ENCODE peak calls at places on chromosomes 6 and 20, in nine cellular contexts. P is cardiac muscle cell; F is right lobe of liver; X is CD8-positive, alpha-beta T cell; L is spleen; A is upper lobe of right lung; H is A549; D is left ventricle myocardium inferior; B is effector memory CD4-positive, alpha-beta T cell. V is an unnamed sample. For H3K4me1, the result is how much of the 10 kb centered on the place peaks cover.

GRCh38 chr6:36387440-36388303 is at the start of gene ETV7:
- DNase-seq in P (peak), F (peak), X (no peak), L (peak), A (peak), H (no peak), D (no peak), B (peak), V (peak)

GRCh38 chr6:31186052-31186734 is 15.7 kb upstream of the POU5F1 start:
- DNase-seq in P (no peak), F (peak), X (no peak), L (peak), A (peak), H (peak), D (peak), B (no peak), V (peak)

GRCh38 chr20:45407067-45407745 is 883 bp upstream of the DBNDD2 start:
- DNase-seq in P (no peak), F (peak), X (no peak), L (no peak), A (peak), H (no peak), D (peak), B (no peak), V (peak)

GRCh38 chr6:119322715-119323350 is 26.7 kb downstream of the MAN1A1 start:
- DNase-seq in P (no peak), F (no peak), X (no peak), L (no peak), A (no peak), H (no peak), D (no peak), B (no peak), V (no peak)

GRCh38 chr6:161569071-161569470 is 295.2 kb upstream of the AGPAT4 start:
- DNase-seq in P (no peak), F (no peak), X (no peak), L (no peak), A (no peak), H (no peak), D (no peak), B (no peak), V (no peak)

GRCh38 chr6:89269981-89270380 is 45.1 kb downstream of the GABRR2 start:
- DNase-seq in P (no peak), F (no peak), X (no peak), L (no peak), A (no peak), H (no peak), D (no peak), B (no peak), V (no peak)

GRCh38 chr20:58001381-58001780 is 227.1 kb downstream of the ANKRD60 start:
- DNase-seq in P (no peak), F (no peak), X (no peak), L (peak), A (no peak), H (no peak), D (peak), B (no peak), V (peak)

GRCh38 chr6:38799529-38800184 is 84.5 kb downstream of the DNAH8 start:
- DNase-seq in P (no peak), F (no peak), X (no peak), L (no peak), A (no peak), H (no peak), D (no peak), B (no peak), V (no peak)

GRCh38 chr20:35831029-35831428 is 59.2 kb downstream of the PHF20 start:
- DNase-seq in P (no peak), F (no peak), X (no peak), L (no peak), A (no peak), H (no peak), D (no peak), B (no peak), V (no peak)

GRCh38 chr20:58131111-58131510 is 97.3 kb downstream of the ANKRD60 start:
- DNase-seq in P (peak), F (no peak), X (no peak), L (no peak), A (no peak), H (no peak), D (no peak), B (no peak), V (no peak)

GRCh38 chr6:89297695-89298351 is 17.3 kb downstream of the GABRR2 start:
- DNase-seq in P (peak), F (no peak), X (peak), L (no peak), A (no peak), H (peak), D (peak), B (peak), V (no peak)

GRCh38 chr20:61629361-61630239 is 377.5 kb downstream of the CDH4 start:
- DNase-seq in P (no peak), F (no peak), X (no peak), L (no peak), A (no peak), H (no peak), D (no peak), B (no peak), V (no peak)

GRCh38 chr6:129031051-129031599 is 148.2 kb downstream of the LAMA2 start:
- DNase-seq in P (peak), F (no peak), X (no peak), L (no peak), A (no peak), H (no peak), D (no peak), B (no peak), V (no peak)

GRCh38 chr6:12060780-12061619 is 48.9 kb downstream of the HIVEP1 start:
- DNase-seq in P (peak), F (peak), X (peak), L (peak), A (peak), H (peak), D (peak), B (peak), V (peak)

GRCh38 chr6:139920027-139920851 is 545.8 kb upstream of the CITED2 start:
- DNase-seq in P (peak), F (no peak), X (no peak), L (no peak), A (no peak), H (no peak), D (no peak), B (no peak), V (no peak)

GRCh38 chr20:60454491-60454890 is 496.3 kb downstream of the CDH26 start:
- DNase-seq in P (no peak), F (no peak), X (no peak), L (no peak), A (no peak), H (no peak), D (no peak), B (no peak), V (no peak)

GRCh38 chr6:4940416-4940815 is 63.4 kb downstream of the RPP40 start:
- DNase-seq in P (no peak), F (no peak), X (no peak), L (no peak), A (no peak), H (no peak), D (no peak), B (no peak), V (no peak)

GRCh38 chr6:163461696-163462095 is 47.2 kb downstream of the QKI start:
- DNase-seq in P (no peak), F (no peak), X (no peak), L (no peak), A (no peak), H (no peak), D (no peak), B (no peak), V (no peak)

GRCh38 chr6:106533079-106533478 is 96.2 kb downstream of the RTN4IP1 start:
- DNase-seq in P (no peak), F (no peak), X (no peak), L (no peak), A (no peak), H (no peak), D (no peak), B (no peak), V (no peak)

GRCh38 chr6:98847392-98847766 is 13.0 kb downstream of the POU3F2 start:
- DNase-seq in P (no peak), F (no peak), X (no peak), L (no peak), A (no peak), H (no peak), D (no peak), B (no peak), V (no peak)

GRCh38 chr20:20450461-20451027 is 82.6 kb downstream of the INSM1 start:
- DNase-seq in P (peak), F (peak), X (no peak), L (no peak), A (no peak), H (no peak), D (peak), B (no peak), V (no peak)

GRCh38 chr20:21202284-21202683 is 76.4 kb downstream of the KIZ start:
- DNase-seq in P (peak), F (no peak), X (no peak), L (no peak), A (no peak), H (peak), D (no peak), B (no peak), V (no peak)

GRCh38 chr6:5992551-5993225 is 14.0 kb downstream of the NRN1 start:
- DNase-seq in P (no peak), F (no peak), X (no peak), L (no peak), A (no peak), H (no peak), D (no peak), B (no peak), V (no peak)

GRCh38 chr6:4698901-4699659 is 77.1 kb upstream of the CDYL start:
- DNase-seq in P (peak), F (no peak), X (no peak), L (no peak), A (no peak), H (no peak), D (no peak), B (no peak), V (no peak)

GRCh38 chr6:31961616-31962015 is 2.6 kb downstream of the SKIC2 start:
- DNase-seq in P (no peak), F (no peak), X (no peak), L (no peak), A (no peak), H (no peak), D (no peak), B (no peak), V (no peak)

GRCh38 chr20:51378171-51378928 is 164.2 kb downstream of the NFATC2 start:
- DNase-seq in P (no peak), F (no peak), X (no peak), L (peak), A (peak), H (peak), D (no peak), B (no peak), V (no peak)

GRCh38 chr6:4801491-4802118 is 25.4 kb downstream of the CDYL start:
- DNase-seq in P (no peak), F (no peak), X (no peak), L (no peak), A (no peak), H (no peak), D (no peak), B (no peak), V (no peak)

GRCh38 chr6:42454428-42454791 is 2.7 kb upstream of the TRERF1 start:
- DNase-seq in P (peak), F (no peak), X (no peak), L (no peak), A (no peak), H (no peak), D (peak), B (no peak), V (peak)

GRCh38 chr6:2396856-2397640 is 151.6 kb upstream of the GMDS start:
- DNase-seq in P (peak), F (no peak), X (no peak), L (no peak), A (no peak), H (no peak), D (peak), B (no peak), V (peak)

GRCh38 chr20:39874049-39874893 is 814.8 kb downstream of the MAFB start:
- DNase-seq in P (peak), F (peak), X (no peak), L (peak), A (peak), H (peak), D (peak), B (no peak), V (peak)

GRCh38 chr20:3679749-3680700 is 1.8 kb downstream of the ADAM33 start:
- DNase-seq in P (peak), F (no peak), X (no peak), L (no peak), A (no peak), H (no peak), D (peak), B (no peak), V (peak)

GRCh38 chr20:15835811-15836210 is 737.4 kb downstream of the KIF16B start:
- DNase-seq in P (no peak), F (no peak), X (no peak), L (no peak), A (no peak), H (no peak), D (no peak), B (no peak), V (no peak)

DNA sequence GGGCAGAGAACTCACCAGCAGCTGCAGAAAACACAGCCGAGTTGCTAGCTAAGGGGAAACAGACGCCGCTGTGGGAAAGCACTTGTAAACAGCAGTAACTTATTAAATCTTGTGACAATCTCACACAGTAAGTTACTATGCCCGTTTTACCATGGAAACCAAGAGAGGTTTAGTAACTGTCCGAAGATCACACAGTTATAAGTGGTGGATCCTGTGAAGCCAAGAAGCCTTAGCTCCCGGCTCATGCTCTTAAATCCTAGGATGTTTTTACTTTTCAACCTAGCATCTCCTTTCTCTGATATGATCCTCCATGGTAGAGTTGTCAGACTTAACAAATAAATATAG is 1.5 kb upstream of the SULF2 start:
- DNase-seq in P (no peak), F (no peak), X (no peak), L (no peak), A (no peak), H (no peak), D (no peak), B (no peak), V (no peak)
- H3K4me3 ChIP-seq in P (no peak), F (no peak), X (no peak), L (no peak), A (no peak), H (peak), D (peak), B (peak), V (no peak)

DNA sequence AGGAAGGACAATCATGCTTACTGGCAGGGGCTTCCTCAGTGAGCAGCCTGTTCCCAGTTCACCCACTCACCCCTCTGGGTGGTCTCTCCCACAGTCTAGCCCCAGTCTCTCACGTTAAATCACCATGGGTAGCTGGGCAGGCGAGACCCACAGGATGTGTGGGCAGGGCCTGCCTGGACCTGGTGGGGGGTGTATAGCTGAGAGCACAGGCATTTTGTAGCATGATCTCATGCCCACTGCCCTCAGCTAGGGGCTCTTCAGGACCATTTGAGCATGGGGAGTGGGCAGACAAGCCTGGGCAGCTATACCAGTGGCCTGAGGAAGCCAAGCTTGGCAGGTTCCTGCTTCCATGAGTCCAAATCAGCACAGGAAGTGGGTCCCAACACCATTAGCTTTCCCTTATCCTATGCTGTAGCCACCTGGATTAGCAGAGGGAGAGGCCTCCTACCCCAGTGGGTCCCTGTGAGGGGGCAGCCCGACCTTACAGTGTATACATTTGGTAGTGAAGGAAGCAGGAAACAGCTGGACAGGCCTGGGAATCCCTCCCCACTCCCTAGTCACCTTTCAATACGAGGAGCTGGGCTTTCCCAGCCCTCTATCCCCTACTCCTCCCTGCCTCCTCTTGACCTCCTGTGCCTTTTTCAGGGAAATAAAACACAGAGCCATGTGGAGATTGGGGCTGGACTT is 60.0 kb downstream of the MRPL14 start:
- DNase-seq in P (no peak), F (no peak), X (no peak), L (no peak), A (no peak), H (no peak), D (no peak), B (no peak), V (no peak)
- H3K4me1 ChIP-seq in P (under half), F (under half), X (under half), L (under half), A (under half), H (half or more), D (under half), B (under half), V (under half)

GRCh38 chr20:62653951-62654685 is 11.8 kb downstream of the SLCO4A1 start:
- DNase-seq in P (no peak), F (no peak), X (no peak), L (no peak), A (no peak), H (no peak), D (no peak), B (no peak), V (peak)
- H3K27ac ChIP-seq in P (no peak), F (no peak), X (no peak), L (no peak), A (no peak), H (no peak), D (no peak), B (no peak), V (no peak)

DNA sequence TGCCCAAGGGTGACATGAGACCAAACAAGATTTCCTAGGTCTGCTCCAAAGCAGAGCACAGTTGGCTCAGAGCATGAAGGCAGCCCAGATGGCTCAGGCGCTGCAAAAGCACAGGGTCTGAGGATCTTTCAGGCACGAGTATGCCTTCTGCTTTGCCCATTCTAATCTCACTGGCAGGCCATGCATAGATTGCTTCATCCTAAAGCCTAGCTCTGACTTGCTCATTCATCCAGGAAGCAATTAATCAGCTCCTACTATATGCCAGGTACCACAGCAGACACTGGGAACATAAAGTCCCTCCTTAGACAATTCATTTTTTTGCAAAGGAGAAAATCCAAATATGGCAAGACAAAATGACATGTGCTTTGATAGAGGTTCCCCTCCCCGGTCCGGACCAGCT is 31.2 kb downstream of the GPLD1 start:
- DNase-seq in P (peak), F (no peak), X (no peak), L (no peak), A (no peak), H (no peak), D (no peak), B (no peak), V (no peak)
- H3K4me3 ChIP-seq in P (no peak), F (no peak), X (no peak), L (no peak), A (no peak), H (no peak), D (no peak), B (no peak), V (no peak)

DNA sequence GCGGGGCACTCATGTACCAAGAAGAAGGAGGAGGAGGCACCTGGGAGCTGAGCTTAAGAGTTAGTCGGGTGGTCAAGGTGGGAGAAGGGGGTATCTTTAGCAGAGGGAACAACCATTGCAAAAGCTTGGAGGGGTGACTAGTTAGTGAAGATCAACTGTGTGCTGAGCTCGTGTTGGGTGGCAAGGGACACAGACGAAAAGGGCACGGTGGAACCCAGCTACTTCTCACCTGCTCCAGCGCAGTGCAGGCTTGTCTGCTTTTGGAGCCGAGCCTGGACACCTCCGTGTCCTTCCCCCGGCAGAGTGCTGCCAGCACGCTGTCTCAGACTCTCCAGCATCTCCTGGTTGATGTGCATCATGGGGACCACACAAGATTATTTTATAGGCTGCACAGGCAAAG is 123.2 kb downstream of the CEBPB start:
- DNase-seq in P (no peak), F (no peak), X (no peak), L (peak), A (peak), H (no peak), D (no peak), B (no peak), V (no peak)
- H3K4me1 ChIP-seq in P (under half), F (under half), X (under half), L (under half), A (under half), H (half or more), D (under half), B (under half), V (under half)

GRCh38 chr20:25196701-25197120 is 1.2 kb downstream of the ENTPD6 start:
- DNase-seq in P (no peak), F (no peak), X (no peak), L (peak), A (no peak), H (no peak), D (no peak), B (no peak), V (no peak)

GRCh38 chr20:25199473-25200265 is 4.2 kb downstream of the ENTPD6 start:
- DNase-seq in P (no peak), F (no peak), X (no peak), L (no peak), A (no peak), H (no peak), D (no peak), B (no peak), V (no peak)

GRCh38 chr20:25197870-25198190 is 2.3 kb downstream of the ENTPD6 start:
- DNase-seq in P (no peak), F (no peak), X (no peak), L (no peak), A (no peak), H (no peak), D (no peak), B (no peak), V (peak)

GRCh38 chr20:25197173-25197869 is 1.8 kb downstream of the ENTPD6 start:
- DNase-seq in P (no peak), F (no peak), X (no peak), L (peak), A (no peak), H (no peak), D (no peak), B (peak), V (no peak)

GRCh38 chr20:25198663-25199363 is 3.3 kb downstream of the ENTPD6 start:
- DNase-seq in P (no peak), F (no peak), X (no peak), L (peak), A (no peak), H (no peak), D (no peak), B (no peak), V (peak)
- H3K27ac ChIP-seq in P (no peak), F (no peak), X (no peak), L (no peak), A (no peak), H (no peak), D (peak), B (no peak), V (peak)

DNA sequence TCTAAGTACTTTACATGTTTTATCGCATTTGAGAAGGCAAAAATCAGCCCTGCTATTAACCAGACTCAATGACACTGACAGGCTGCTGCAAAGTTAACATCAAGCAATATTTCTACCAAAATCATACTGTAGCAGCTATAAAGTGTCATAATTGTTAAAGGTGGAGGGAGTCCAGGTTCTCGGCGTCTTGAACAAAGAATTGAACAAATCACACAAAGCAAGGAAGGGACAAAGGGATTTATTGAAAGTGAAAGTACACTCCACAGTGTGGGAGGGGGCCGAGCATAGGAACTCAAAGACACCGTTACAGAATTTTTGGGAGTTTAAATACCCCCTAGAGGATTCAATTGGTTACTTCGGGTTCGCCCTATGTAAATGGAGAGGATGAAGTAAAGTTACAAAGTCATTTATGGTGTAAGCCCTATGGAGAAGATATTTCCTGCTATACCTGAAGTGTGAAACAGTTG is 12.9 kb upstream of the ZNF391 start:
- DNase-seq in P (no peak), F (no peak), X (no peak), L (no peak), A (no peak), H (no peak), D (no peak), B (no peak), V (no peak)
- H3K4me3 ChIP-seq in P (peak), F (no peak), X (peak), L (peak), A (peak), H (no peak), D (peak), B (peak), V (peak)